ENCODE peak calls at places on chromosomes 5 and 9, in five cellular contexts. O is stomach, F is GM23338, N is Panc1, E is breast epithelium. J is an unnamed sample.

GRCh38 chr5:136035837-136036236 is 7.0 kb downstream of the TGFBI start:
- DNase-seq in O (no peak), F (no peak), N (no peak), E (no peak), J (no peak)

GRCh38 chr5:36874465-36874864 is 2.1 kb upstream of the NIPBL start:
- DNase-seq in O (no peak), F (peak; percentile 10), N (no peak), E (no peak), J (no peak)

GRCh38 chr5:145922059-145922458 is 14.3 kb upstream of the SH3RF2 start:
- DNase-seq in O (no peak), F (no peak), N (no peak), E (no peak), J (peak; percentile 34)

GRCh38 chr9:6307551-6308096 is 20.6 kb upstream of the TPD52L3 start:
- DNase-seq in O (no peak), F (peak; percentile 15), N (no peak), E (no peak), J (no peak)

GRCh38 chr5:41763096-41763495 is 107.1 kb downstream of the OXCT1 start:
- DNase-seq in O (no peak), F (no peak), N (no peak), E (no peak), J (no peak)

GRCh38 chr5:138402640-138403039 is 36.2 kb upstream of the REEP2 start:
- DNase-seq in O (no peak), F (no peak), N (no peak), E (no peak), J (no peak)

GRCh38 chr5:154271466-154271865 is 80.9 kb downstream of the GALNT10 start:
- DNase-seq in O (no peak), F (no peak), N (no peak), E (no peak), J (no peak)

GRCh38 chr5:119328753-119329602 is 26.8 kb upstream of the TNFAIP8 start:
- DNase-seq in O (no peak), F (no peak), N (no peak), E (no peak), J (no peak)

GRCh38 chr5:68922172-68922987 is 171.4 kb upstream of the SLC30A5 start:
- DNase-seq in O (no peak), F (peak; percentile 83), N (no peak), E (no peak), J (no peak)

GRCh38 chr9:136345281-136346156 is 18.0 kb downstream of the DNLZ start:
- DNase-seq in O (peak; percentile 80), F (peak; percentile 80), N (no peak), E (no peak), J (no peak)

GRCh38 chr5:54469655-54470054 is 14.2 kb downstream of the HSPB3 start:
- DNase-seq in O (no peak), F (no peak), N (no peak), E (no peak), J (no peak)

GRCh38 chr5:150082889-150083288 is 3.5 kb downstream of the CSF1R start:
- DNase-seq in O (peak; percentile 20), F (no peak), N (no peak), E (peak; percentile 13), J (peak; percentile 82)

GRCh38 chr9:651372-651771 is 190.1 kb upstream of the DMRT1 start:
- DNase-seq in O (no peak), F (no peak), N (no peak), E (no peak), J (no peak)

GRCh38 chr5:138360941-138361452 is 8.5 kb downstream of the KDM3B start:
- DNase-seq in O (no peak), F (no peak), N (no peak), E (no peak), J (no peak)

GRCh38 chr5:172179032-172179989 is 8.7 kb downstream of the STK10 start:
- DNase-seq in O (no peak), F (peak; percentile 38), N (no peak), E (no peak), J (no peak)

GRCh38 chr9:98081477-98082219 is 25.1 kb downstream of the NANS start:
- DNase-seq in O (peak; percentile 54), F (no peak), N (no peak), E (no peak), J (no peak)

GRCh38 chr5:27020965-27021364 is 17.4 kb downstream of the CDH9 start:
- DNase-seq in O (no peak), F (no peak), N (no peak), E (no peak), J (no peak)

GRCh38 chr5:126594676-126595485 is at the start of gene ALDH7A1:
- DNase-seq in O (peak; percentile 89), F (peak; percentile 99), N (peak; percentile 77), E (peak; percentile 84), J (peak; percentile 89)

GRCh38 chr9:120368799-120369198 is 211.2 kb downstream of the CDK5RAP2 start:
- DNase-seq in O (no peak), F (no peak), N (no peak), E (no peak), J (no peak)

GRCh38 chr5:1772634-1773033 is 27.0 kb downstream of the MRPL36 start:
- DNase-seq in O (no peak), F (no peak), N (no peak), E (no peak), J (no peak)

GRCh38 chr9:70534471-70534870 is 120.0 kb upstream of the KLF9 start:
- DNase-seq in O (no peak), F (no peak), N (no peak), E (no peak), J (no peak)

GRCh38 chr5:36741138-36741537 is 134.7 kb downstream of the SLC1A3 start:
- DNase-seq in O (peak; percentile 86), F (no peak), N (no peak), E (no peak), J (no peak)

GRCh38 chr9:124764774-124765438 is 6.2 kb downstream of the NR6A1 start:
- DNase-seq in O (no peak), F (peak; percentile 40), N (no peak), E (no peak), J (no peak)
- TF ChIP-seq CTCF in O (no peak), F (peak; percentile 45), N (peak; percentile 36), E (peak; percentile 7), J (no peak)

GRCh38 chr5:158903006-158903405 is 196.7 kb downstream of the EBF1 start:
- DNase-seq in O (no peak), F (no peak), N (no peak), E (no peak), J (no peak)
- H3K27ac ChIP-seq in O (no peak overlapping the region), F (no peak overlapping the region), N (no peak overlapping the region), E (no peak overlapping the region), J (no peak overlapping the region)

DNA sequence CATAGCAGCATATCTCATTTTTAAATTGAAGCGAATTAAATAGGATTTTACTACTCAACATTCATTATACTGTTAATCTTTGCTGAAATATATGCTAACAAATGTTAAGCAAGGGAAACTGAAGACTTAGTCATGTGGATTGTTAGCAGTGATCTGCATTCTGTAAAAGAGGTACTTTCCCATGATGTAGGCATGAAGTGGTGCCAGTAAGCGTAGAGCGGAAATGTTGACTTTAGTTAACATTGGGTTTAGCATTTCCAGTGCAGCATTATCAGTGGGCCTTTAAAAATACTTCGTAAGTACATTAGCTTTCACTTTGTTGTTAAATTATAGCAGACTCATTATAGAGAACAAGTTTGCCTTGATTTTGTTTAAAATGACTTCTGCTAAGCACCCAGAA is 130.3 kb downstream of the CDC42SE2 start:
- DNase-seq in O (peak; percentile 60), F (no peak), N (no peak), E (no peak), J (no peak)
- TF ChIP-seq POLR2AphosphoS5 in O (peak; percentile 87), F (no peak), N (no peak), E (no peak), J (no peak)

DNA sequence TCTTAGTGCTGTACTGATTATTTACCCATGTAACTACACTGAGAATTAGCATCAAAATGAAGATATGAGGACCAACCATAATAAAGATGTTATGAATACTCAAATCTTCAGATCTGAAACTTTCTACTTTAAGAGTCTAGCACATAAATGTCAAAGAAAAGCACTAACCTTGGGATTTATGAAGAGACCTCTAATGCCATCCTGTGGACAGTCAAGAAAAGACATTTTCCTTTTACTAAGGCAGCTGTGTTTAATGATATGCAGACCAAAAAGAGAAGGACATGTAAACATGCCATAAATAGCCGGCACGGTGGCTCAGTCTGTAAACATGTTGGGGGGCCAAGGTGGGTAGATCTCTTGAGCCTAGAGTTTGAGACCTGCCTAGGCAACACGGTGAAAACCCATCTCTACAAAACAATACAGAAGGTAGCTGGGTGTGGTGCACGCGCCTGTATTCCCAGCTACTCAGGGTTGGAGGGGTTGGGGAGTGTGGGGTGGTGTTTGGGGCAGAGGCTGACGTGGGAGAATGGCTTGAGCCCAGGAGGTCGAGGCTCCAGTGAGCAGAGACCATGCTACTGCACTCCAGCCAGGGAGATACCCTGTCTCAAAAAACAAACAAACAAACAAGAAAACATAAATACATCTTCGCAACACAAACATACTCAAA is 266.9 kb upstream of the TYRP1 start:
- DNase-seq in O (no peak), F (peak; percentile 68), N (no peak), E (no peak), J (no peak)
- TF ChIP-seq CTCF in O (no peak), F (peak; percentile 53), N (no peak), E (no peak), J (no peak)

DNA sequence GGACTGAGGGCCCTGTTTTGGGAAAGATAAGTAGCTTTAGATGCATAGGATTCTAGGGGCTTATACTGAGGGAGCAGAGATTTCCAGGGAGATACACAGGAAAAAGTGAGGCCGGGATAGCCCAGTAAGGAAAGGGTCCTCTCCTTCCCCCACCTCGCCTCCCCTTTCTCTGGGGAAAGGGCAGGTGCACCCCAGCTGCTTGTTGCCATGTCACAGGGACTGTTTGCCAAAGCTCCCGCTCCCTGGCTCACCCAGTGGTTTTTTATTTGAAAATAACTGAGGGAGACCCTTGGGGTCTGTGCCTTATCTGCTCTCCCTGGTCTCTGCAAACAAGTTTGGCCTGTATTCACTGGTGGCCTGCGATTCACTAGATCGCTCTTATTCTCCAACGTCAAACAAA is 51.2 kb downstream of the RGS3 start:
- DNase-seq in O (no peak), F (no peak), N (no peak), E (no peak), J (no peak)
- H3K27ac ChIP-seq in O (no peak overlapping the region), F (no peak overlapping the region), N (no peak overlapping the region), E (no peak overlapping the region), J (no peak overlapping the region)

GRCh38 chr5:151679421-151680155 is 7.1 kb downstream of the SPARC start:
- DNase-seq in O (no peak), F (no peak), N (no peak), E (no peak), J (no peak)

GRCh38 chr5:151675956-151676712 is 10.6 kb downstream of the SPARC start:
- DNase-seq in O (no peak), F (peak; percentile 18), N (no peak), E (no peak), J (no peak)

GRCh38 chr5:151678713-151679112 is 8.0 kb downstream of the SPARC start:
- DNase-seq in O (no peak), F (no peak), N (no peak), E (no peak), J (no peak)

GRCh38 chr5:151676719-151677118 is 10.0 kb downstream of the SPARC start:
- DNase-seq in O (no peak), F (no peak), N (no peak), E (no peak), J (no peak)

GRCh38 chr5:151678146-151678545 is 8.6 kb downstream of the SPARC start:
- DNase-seq in O (no peak), F (no peak), N (no peak), E (no peak), J (no peak)
- TF ChIP-seq POLR2AphosphoS5 in O (no peak), F (no peak), N (no peak), E (no peak), J (no peak)